ENCODE peak calls at places on chromosomes 2 and 18, in seven cellular contexts. F, L, Z, P, X, T and H are unnamed samples.

GRCh38 chr2:199833525-199833924 is 17.5 kb downstream of the FTCDNL1 start:
- DNase-seq in X (no peak), L (no peak), Z (no peak), P (no peak), F (no peak), T (peak), H (no peak)

GRCh38 chr2:219743548-219743947 is 116.1 kb downstream of the SLC4A3 start:
- DNase-seq in T (no peak), Z (no peak), L (no peak), X (no peak), P (no peak), F (no peak), H (no peak)

GRCh38 chr18:42373584-42373983 is 418.6 kb downstream of the PIK3C3 start:
- DNase-seq in L (no peak), X (no peak), F (no peak), T (no peak), Z (no peak), P (no peak), H (no peak)

GRCh38 chr2:103789716-103790085 is 1027.9 kb downstream of the TMEM182 start:
- DNase-seq in X (no peak), T (no peak), P (no peak), F (no peak), Z (no peak), L (no peak), H (no peak)

GRCh38 chr2:133177196-133177595 is 391.1 kb downstream of the NCKAP5 start:
- DNase-seq in F (no peak), P (no peak), X (no peak), T (no peak), Z (no peak), L (no peak), H (no peak)

GRCh38 chr2:1010373-1011017 is 59.8 kb downstream of the SNTG2 start:
- DNase-seq in F (no peak), T (peak), X (no peak), Z (no peak), L (no peak), P (no peak), H (no peak)

GRCh38 chr2:26691881-26692813 is at the start of gene KCNK3:
- DNase-seq in P (peak), F (no peak), T (peak), Z (no peak), X (peak), L (peak), H (no peak)

GRCh38 chr2:234450431-234451095 is 46.3 kb downstream of the ARL4C start:
- DNase-seq in X (no peak), F (no peak), L (no peak), P (no peak), Z (no peak), T (no peak), H (no peak)

GRCh38 chr18:74898965-74899364 is 301.3 kb downstream of the ZNF407 start:
- DNase-seq in X (no peak), Z (no peak), F (peak), P (no peak), L (peak), T (no peak), H (no peak)

GRCh38 chr2:8437228-8437948 is 244.5 kb upstream of the ID2 start:
- DNase-seq in L (no peak), F (no peak), T (no peak), P (no peak), X (no peak), Z (no peak), H (no peak)

GRCh38 chr18:35278085-35278484 is 11.9 kb downstream of the ZSCAN30 start:
- DNase-seq in X (no peak), T (no peak), P (no peak), F (no peak), L (no peak), Z (no peak), H (no peak)

GRCh38 chr2:46935071-46935470 is 19.5 kb upstream of the MCFD2 start:
- DNase-seq in F (no peak), L (no peak), Z (no peak), T (no peak), P (no peak), X (no peak), H (no peak)

GRCh38 chr2:142306126-142306525 is 175.3 kb upstream of the LRP1B start:
- DNase-seq in F (no peak), X (no peak), T (no peak), P (no peak), L (peak), Z (no peak), H (no peak)

GRCh38 chr2:46333912-46334311 is 36.7 kb downstream of the EPAS1 start:
- DNase-seq in F (peak), T (no peak), P (no peak), L (peak), Z (no peak), X (no peak), H (no peak)

GRCh38 chr2:209977386-209978239 is 24.8 kb upstream of the RPE start:
- DNase-seq in T (peak), F (peak), X (no peak), Z (peak), P (no peak), L (peak), H (peak)

GRCh38 chr2:30341500-30342267 is 105.4 kb upstream of the LCLAT1 start:
- DNase-seq in L (no peak), Z (no peak), P (no peak), T (no peak), F (no peak), X (no peak), H (no peak)

GRCh38 chr2:188984680-188985079 is 10.5 kb downstream of the COL3A1 start:
- DNase-seq in T (no peak), L (peak), P (no peak), X (no peak), F (peak), Z (no peak), H (no peak)

GRCh38 chr2:130376433-130377293 is 20.8 kb downstream of the PTPN18 start:
- DNase-seq in X (no peak), P (no peak), L (no peak), F (no peak), Z (no peak), T (no peak), H (peak)

GRCh38 chr2:26632624-26633185 is 8.5 kb downstream of the CIB4 start:
- DNase-seq in X (no peak), T (no peak), F (no peak), Z (no peak), P (no peak), L (no peak), H (no peak)

GRCh38 chr2:215536476-215536875 is 100.6 kb upstream of the FN1 start:
- DNase-seq in Z (no peak), P (no peak), T (no peak), F (no peak), X (no peak), L (peak), H (no peak)

GRCh38 chr2:85390941-85391669 is 19.1 kb downstream of the CAPG start:
- DNase-seq in P (peak), T (no peak), F (no peak), X (peak), Z (peak), L (peak), H (no peak)

GRCh38 chr18:34707670-34708069 is 2.4 kb upstream of the DTNA start:
- DNase-seq in T (peak), X (peak), P (no peak), L (peak), Z (no peak), F (peak), H (no peak)

GRCh38 chr2:15728247-15728721 is 136.6 kb downstream of the DDX1 start:
- DNase-seq in P (no peak), Z (no peak), T (no peak), F (no peak), X (no peak), L (no peak), H (no peak)

GRCh38 chr2:138373993-138374408 is 127.6 kb upstream of the SPOPL start:
- DNase-seq in L (peak), X (no peak), F (peak), T (peak), Z (no peak), P (no peak), H (no peak)

GRCh38 chr2:88350641-88351601 is 101.6 kb downstream of the FOXI3 start:
- DNase-seq in Z (peak), L (peak), P (peak), T (peak), X (peak), F (peak), H (peak)

GRCh38 chr2:217370391-217370790 is 510.5 kb upstream of the TNP1 start:
- DNase-seq in F (peak), L (peak), Z (no peak), T (no peak), X (no peak), P (no peak), H (no peak)

GRCh38 chr2:224393145-224393544 is 8.8 kb downstream of the FAM124B start:
- DNase-seq in L (no peak), X (no peak), P (no peak), T (no peak), F (no peak), Z (no peak), H (no peak)

GRCh38 chr2:234559609-234560008 is 62.7 kb upstream of the ARL4C start:
- DNase-seq in P (no peak), X (no peak), T (no peak), L (no peak), Z (no peak), F (no peak), H (no peak)

GRCh38 chr2:176554107-176555048 is 285.1 kb downstream of the MTX2 start:
- DNase-seq in F (peak), X (no peak), L (peak), Z (peak), P (peak), T (peak), H (no peak)

GRCh38 chr2:234867882-234868285 is 83.9 kb upstream of the SH3BP4 start:
- DNase-seq in F (no peak), L (no peak), T (no peak), P (no peak), X (no peak), Z (no peak), H (no peak)

GRCh38 chr2:6425037-6425436 is 440.7 kb downstream of the CMPK2 start:
- DNase-seq in L (no peak), T (no peak), X (no peak), P (no peak), F (no peak), Z (no peak), H (no peak)

GRCh38 chr2:159905901-159906300 is 107.9 kb upstream of the CD302 start:
- DNase-seq in P (no peak), L (no peak), F (no peak), T (no peak), X (no peak), Z (no peak), H (no peak)

GRCh38 chr2:234996467-234997270 is 44.9 kb downstream of the SH3BP4 start:
- DNase-seq in T (no peak), F (no peak), P (no peak), X (no peak), L (peak), Z (no peak), H (no peak)

GRCh38 chr2:73035899-73036778 is 35.4 kb downstream of the SFXN5 start:
- DNase-seq in P (no peak), T (no peak), L (peak), F (no peak), X (no peak), Z (no peak), H (no peak)

GRCh38 chr2:130358420-130359350 is 2.8 kb downstream of the PTPN18 start:
- DNase-seq in Z (no peak), L (no peak), P (no peak), X (no peak), T (no peak), F (no peak), H (no peak)